ENCODE peak calls at places on chromosome 4, in ten cellular contexts. X is stomach; J is GM10248; S is AG20443; G is activated T-cell treated with anti-CD3 and anti-CD28 coated beads for 1 hour; W is activated naive CD4-positive, alpha-beta T cell treated with anti-CD3 and anti-CD28 coated beads for 36 hours; K is activated CD4-positive, alpha-beta T cell treated with anti-CD3 and anti-CD28 coated beads, Interleukin-2, amount 50 U/mL, for 24 hours; L is hepatocyte; M is EH; Y is neural crest cell. V is an unnamed sample.

GRCh38 chr4:159768011-159768410 is 665.1 kb downstream of the RAPGEF2 start:
- DNase-seq in W (no peak), M (no peak), G (no peak), X (no peak), J (no peak), K (no peak), S (no peak), L (no peak), Y (no peak), V (no peak)

GRCh38 chr4:28388471-28388870 is 1527.8 kb downstream of the STIM2 start:
- DNase-seq in W (no peak), M (peak; percentile 33), L (no peak), G (no peak), K (no peak), Y (no peak), J (no peak), X (no peak), S (no peak), V (no peak)

GRCh38 chr4:107094332-107094731 is 58.2 kb upstream of the DKK2 start:
- DNase-seq in W (no peak), S (peak; percentile 40), K (no peak), M (peak; percentile 34), X (no peak), J (peak; percentile 27), Y (no peak), L (peak; percentile 10), G (no peak), V (no peak)

GRCh38 chr4:22515888-22516541 is at the start of gene ADGRA3:
- DNase-seq in Y (peak; percentile 69), M (peak; percentile 83), W (peak; percentile 49), L (peak; percentile 91), S (peak; percentile 92), G (no peak), K (no peak), J (peak; percentile 40), X (peak; percentile 81), V (peak; percentile 80)

GRCh38 chr4:11954093-11954492 is 525.4 kb upstream of the HS3ST1 start:
- DNase-seq in W (no peak), Y (no peak), L (peak; percentile 48), K (no peak), J (no peak), M (no peak), G (no peak), X (no peak), S (no peak), V (no peak)

GRCh38 chr4:123505457-123506310 is 109.1 kb downstream of the SPRY1 start:
- DNase-seq in L (peak; percentile 79), W (peak; percentile 21), X (peak; percentile 62), K (no peak), G (no peak), J (peak; percentile 14), M (peak; percentile 58), S (peak; percentile 55), Y (peak; percentile 87), V (peak; percentile 31)

GRCh38 chr4:93981594-93981993 is 153.0 kb downstream of the ATOH1 start:
- DNase-seq in M (no peak), K (no peak), Y (no peak), G (no peak), J (no peak), S (no peak), L (no peak), X (no peak), W (no peak), V (no peak)

GRCh38 chr4:41504167-41504566 is 33.8 kb upstream of the LIMCH1 start:
- DNase-seq in L (no peak), M (no peak), J (no peak), G (no peak), W (no peak), K (no peak), X (no peak), Y (no peak), S (no peak), V (no peak)

GRCh38 chr4:109410776-109411175 is 22.8 kb upstream of the SEC24B start:
- DNase-seq in M (peak; percentile 16), K (no peak), J (no peak), L (no peak), S (no peak), W (no peak), X (no peak), G (no peak), Y (no peak), V (no peak)

GRCh38 chr4:113026556-113026955 is 22.9 kb upstream of the ANK2 start:
- DNase-seq in Y (no peak), L (no peak), G (no peak), J (no peak), M (peak; percentile 14), K (no peak), W (no peak), X (no peak), S (peak; percentile 44), V (no peak)

GRCh38 chr4:37803348-37803973 is 23.0 kb upstream of the PGM2 start:
- DNase-seq in S (peak; percentile 36), L (peak; percentile 61), W (no peak), M (peak; percentile 63), J (peak; percentile 33), X (no peak), Y (no peak), G (no peak), K (no peak), V (peak; percentile 53)

GRCh38 chr4:20253799-20254409 is 2.2 kb downstream of the SLIT2 start:
- DNase-seq in Y (no peak), M (peak; percentile 55), J (peak; percentile 24), X (no peak), G (no peak), W (peak; percentile 3), L (peak; percentile 28), S (peak; percentile 68), K (no peak), V (peak; percentile 30)

GRCh38 chr4:187387709-187388108 is 607.9 kb upstream of the ZFP42 start:
- DNase-seq in Y (no peak), M (peak; percentile 55), G (no peak), J (no peak), S (no peak), W (no peak), X (no peak), L (peak; percentile 46), K (no peak), V (no peak)